ENCODE peak calls at places on chromosomes 6 and 20, in seven cellular contexts. One of them, this sample, is unnamed.

GRCh38 chr6:148997863-148998262 is 251.0 kb downstream of the UST start:
- DNase-seq in IMR-90: peak
- DNase-seq in mesenchymal stem cell: peak
- DNase-seq in mesendoderm: no peak
- DNase-seq in neuronal stem cell: no peak
- DNase-seq in H1: no peak
- DNase-seq in H9: no peak
- DNase-seq in this sample: no peak

GRCh38 chr6:149851461-149851860 is 12.7 kb downstream of the LRP11 start:
- DNase-seq in H9: no peak
- DNase-seq in IMR-90: peak
- DNase-seq in H1: no peak
- DNase-seq in mesenchymal stem cell: peak
- DNase-seq in mesendoderm: no peak
- DNase-seq in neuronal stem cell: no peak
- DNase-seq in this sample: peak

GRCh38 chr20:18284805-18285533 is 3.4 kb upstream of the ZNF133 start:
- DNase-seq in neuronal stem cell: no peak
- DNase-seq in mesendoderm: no peak
- DNase-seq in mesenchymal stem cell: peak
- DNase-seq in H9: no peak
- DNase-seq in H1: no peak
- DNase-seq in IMR-90: peak
- DNase-seq in this sample: no peak

GRCh38 chr20:44212792-44213191 is 2.2 kb upstream of the OSER1 start:
- DNase-seq in H1: peak
- DNase-seq in mesenchymal stem cell: no peak
- DNase-seq in IMR-90: peak
- DNase-seq in H9: no peak
- DNase-seq in neuronal stem cell: no peak
- DNase-seq in mesendoderm: no peak
- DNase-seq in this sample: no peak

GRCh38 chr20:49790077-49790798 is 22.4 kb upstream of the SLC9A8 start:
- DNase-seq in H1: no peak
- DNase-seq in mesendoderm: peak
- DNase-seq in neuronal stem cell: no peak
- DNase-seq in mesenchymal stem cell: peak
- DNase-seq in IMR-90: peak
- DNase-seq in H9: no peak
- DNase-seq in this sample: peak

GRCh38 chr6:44856495-44856878 is 469.0 kb downstream of the CDC5L start:
- DNase-seq in IMR-90: no peak
- DNase-seq in H9: no peak
- DNase-seq in mesendoderm: no peak
- DNase-seq in neuronal stem cell: no peak
- DNase-seq in mesenchymal stem cell: peak
- DNase-seq in H1: no peak
- DNase-seq in this sample: no peak

GRCh38 chr20:3011752-3012151 is 31.7 kb upstream of the GNRH2 start:
- DNase-seq in IMR-90: no peak
- DNase-seq in mesendoderm: no peak
- DNase-seq in mesenchymal stem cell: no peak
- DNase-seq in neuronal stem cell: no peak
- DNase-seq in H9: no peak
- DNase-seq in H1: no peak
- DNase-seq in this sample: no peak

GRCh38 chr6:4287811-4288244 is 152.5 kb upstream of the ECI2 start:
- DNase-seq in neuronal stem cell: peak
- DNase-seq in mesenchymal stem cell: no peak
- DNase-seq in H1: no peak
- DNase-seq in H9: no peak
- DNase-seq in mesendoderm: no peak
- DNase-seq in IMR-90: no peak
- DNase-seq in this sample: no peak

GRCh38 chr6:119449253-119450156 is 99.9 kb upstream of the MAN1A1 start:
- DNase-seq in IMR-90: no peak
- DNase-seq in neuronal stem cell: no peak
- DNase-seq in mesendoderm: no peak
- DNase-seq in H1: no peak
- DNase-seq in mesenchymal stem cell: no peak
- DNase-seq in H9: no peak
- DNase-seq in this sample: no peak

DNA sequence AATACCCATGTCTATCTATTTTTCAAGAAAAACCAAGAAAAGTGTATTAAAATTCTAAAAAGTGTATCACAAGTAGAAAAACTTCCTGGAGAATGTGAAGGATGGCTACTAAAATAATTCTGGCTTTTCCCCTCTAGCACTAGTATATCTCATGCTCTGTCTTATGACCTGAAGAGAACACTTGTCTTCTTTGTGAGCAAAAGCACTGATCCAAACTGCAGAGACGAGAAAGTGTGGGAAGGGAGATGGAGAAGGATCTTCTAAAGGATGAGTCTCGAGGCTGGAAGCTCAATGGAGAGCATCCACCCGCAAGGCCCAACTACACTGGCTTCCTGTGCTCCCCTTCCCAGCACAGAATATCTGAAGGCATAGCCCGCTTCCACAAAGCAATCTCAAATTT is 23.5 kb downstream of the STX7 start:
- DNase-seq in mesendoderm: no peak
- DNase-seq in mesenchymal stem cell: no peak
- DNase-seq in neuronal stem cell: no peak
- DNase-seq in H9: no peak
- DNase-seq in IMR-90: no peak
- DNase-seq in H1: no peak
- DNase-seq in this sample: no peak
- H3K4ac ChIP-seq in mesendoderm: no peak
- H3K4ac ChIP-seq in mesenchymal stem cell: no peak
- H3K4ac ChIP-seq in neuronal stem cell: no peak
- H3K4ac ChIP-seq in H9: no peak
- H3K4ac ChIP-seq in IMR-90: no peak
- H3K4ac ChIP-seq in H1: no peak
- H3K4ac ChIP-seq in this sample: no peak

GRCh38 chr20:62487564-62488086 is 11.8 kb upstream of the GATA5 start:
- DNase-seq in mesenchymal stem cell: no peak
- DNase-seq in H9: no peak
- DNase-seq in H1: no peak
- DNase-seq in IMR-90: no peak
- DNase-seq in neuronal stem cell: no peak
- DNase-seq in mesendoderm: no peak
- DNase-seq in this sample: no peak

GRCh38 chr20:62487125-62487524 is 11.3 kb upstream of the GATA5 start:
- DNase-seq in H9: no peak
- DNase-seq in mesendoderm: no peak
- DNase-seq in IMR-90: no peak
- DNase-seq in neuronal stem cell: no peak
- DNase-seq in H1: no peak
- DNase-seq in mesenchymal stem cell: no peak
- DNase-seq in this sample: no peak

GRCh38 chr20:62489186-62489939 is 13.6 kb upstream of the GATA5 start:
- DNase-seq in H1: no peak
- DNase-seq in neuronal stem cell: no peak
- DNase-seq in H9: no peak
- DNase-seq in mesenchymal stem cell: no peak
- DNase-seq in IMR-90: no peak
- DNase-seq in mesendoderm: no peak
- DNase-seq in this sample: no peak

GRCh38 chr20:62488470-62488869 is 12.7 kb upstream of the GATA5 start:
- DNase-seq in neuronal stem cell: no peak
- DNase-seq in H1: no peak
- DNase-seq in IMR-90: no peak
- DNase-seq in mesendoderm: no peak
- DNase-seq in mesenchymal stem cell: no peak
- DNase-seq in H9: no peak
- DNase-seq in this sample: no peak

GRCh38 chr20:62489940-62490263 is 14.1 kb upstream of the GATA5 start:
- DNase-seq in mesenchymal stem cell: no peak
- DNase-seq in IMR-90: no peak
- DNase-seq in neuronal stem cell: no peak
- DNase-seq in H9: no peak
- DNase-seq in H1: no peak
- DNase-seq in mesendoderm: no peak
- DNase-seq in this sample: no peak
- H3K4ac ChIP-seq in mesenchymal stem cell: no peak
- H3K4ac ChIP-seq in IMR-90: no peak
- H3K4ac ChIP-seq in neuronal stem cell: no peak
- H3K4ac ChIP-seq in H9: no peak
- H3K4ac ChIP-seq in H1: no peak
- H3K4ac ChIP-seq in mesendoderm: no peak
- H3K4ac ChIP-seq in this sample: no peak

DNA sequence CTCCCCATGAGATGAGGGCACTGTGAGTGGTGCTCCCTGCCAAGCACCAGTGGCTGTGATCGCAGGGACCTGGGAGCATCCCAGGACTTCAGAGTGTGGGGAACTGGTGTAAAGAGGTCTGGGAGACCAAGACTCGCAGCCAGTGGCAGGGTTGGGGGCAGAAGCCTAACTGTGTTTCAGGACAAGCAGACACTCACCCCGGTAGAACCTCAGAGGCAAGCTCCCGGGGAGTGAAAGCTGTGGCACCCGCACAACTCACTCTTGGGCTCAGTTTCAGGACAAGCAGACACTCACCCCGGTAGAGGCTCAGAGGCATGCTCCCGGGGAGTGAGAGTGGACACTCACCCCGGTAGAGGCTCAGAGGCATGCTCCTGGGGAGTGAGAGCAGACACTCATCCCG is 112.8 kb downstream of the ASXL1 start:
- DNase-seq in H9: no peak
- DNase-seq in mesenchymal stem cell: no peak
- DNase-seq in neuronal stem cell: no peak
- DNase-seq in H1: no peak
- DNase-seq in mesendoderm: no peak
- DNase-seq in IMR-90: no peak
- DNase-seq in this sample: no peak
- H3K4ac ChIP-seq in H9: no peak
- H3K4ac ChIP-seq in mesenchymal stem cell: peak
- H3K4ac ChIP-seq in neuronal stem cell: no peak
- H3K4ac ChIP-seq in H1: no peak
- H3K4ac ChIP-seq in mesendoderm: no peak
- H3K4ac ChIP-seq in IMR-90: peak
- H3K4ac ChIP-seq in this sample: no peak

GRCh38 chr20:61500791-61501321 is 248.8 kb downstream of the CDH4 start:
- DNase-seq in IMR-90: peak
- DNase-seq in H1: no peak
- DNase-seq in mesendoderm: peak
- DNase-seq in neuronal stem cell: no peak
- DNase-seq in mesenchymal stem cell: peak
- DNase-seq in H9: peak
- DNase-seq in this sample: peak

GRCh38 chr20:61499859-61500258 is 247.8 kb downstream of the CDH4 start:
- DNase-seq in mesendoderm: peak
- DNase-seq in H1: no peak
- DNase-seq in mesenchymal stem cell: peak
- DNase-seq in H9: no peak
- DNase-seq in neuronal stem cell: no peak
- DNase-seq in IMR-90: peak
- DNase-seq in this sample: no peak

GRCh38 chr20:61502433-61502832 is 250.4 kb downstream of the CDH4 start:
- DNase-seq in H9: no peak
- DNase-seq in neuronal stem cell: no peak
- DNase-seq in IMR-90: peak
- DNase-seq in H1: no peak
- DNase-seq in mesenchymal stem cell: peak
- DNase-seq in mesendoderm: no peak
- DNase-seq in this sample: no peak

GRCh38 chr20:61507778-61508177 is 255.7 kb downstream of the CDH4 start:
- DNase-seq in mesendoderm: no peak
- DNase-seq in mesenchymal stem cell: no peak
- DNase-seq in H1: no peak
- DNase-seq in H9: no peak
- DNase-seq in neuronal stem cell: no peak
- DNase-seq in IMR-90: no peak
- DNase-seq in this sample: no peak

DNA sequence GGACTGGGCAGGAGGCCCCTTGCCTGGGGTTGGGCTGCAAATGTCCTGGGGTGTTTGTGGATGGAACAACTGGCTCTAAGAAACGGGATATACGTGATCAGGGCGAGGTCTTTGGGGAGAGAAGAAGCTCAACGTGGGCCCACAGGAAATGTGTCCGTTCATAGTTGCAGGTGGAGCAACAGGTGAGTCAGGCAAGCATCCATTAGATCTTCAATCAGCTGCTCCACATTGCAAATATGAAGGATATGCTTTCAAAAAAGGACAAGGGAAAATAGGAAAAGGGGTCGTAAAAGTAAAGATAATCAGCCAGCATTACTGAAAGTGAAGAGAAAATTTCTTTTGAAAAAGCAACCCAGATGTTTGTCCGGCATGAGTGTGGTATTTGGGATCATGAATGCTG is 251.0 kb downstream of the CDH4 start:
- DNase-seq in H1: no peak
- DNase-seq in neuronal stem cell: no peak
- DNase-seq in IMR-90: no peak
- DNase-seq in H9: no peak
- DNase-seq in mesendoderm: no peak
- DNase-seq in mesenchymal stem cell: no peak
- DNase-seq in this sample: no peak
- H3K4ac ChIP-seq in H1: no peak
- H3K4ac ChIP-seq in neuronal stem cell: no peak
- H3K4ac ChIP-seq in IMR-90: no peak
- H3K4ac ChIP-seq in H9: no peak
- H3K4ac ChIP-seq in mesendoderm: no peak
- H3K4ac ChIP-seq in mesenchymal stem cell: no peak
- H3K4ac ChIP-seq in this sample: no peak